ENCODE peak calls at places on chromosomes 5 and 9, in six cellular contexts. R, E, A, P, X and W are unnamed samples.

GRCh38 chr5:1727571-1727970 is 72.1 kb downstream of the MRPL36 start:
- DNase-seq in R (no peak), E (no peak), A (peak; percentile 70), P (no peak), X (no peak), W (no peak)

GRCh38 chr5:122126711-122127385 is 2.5 kb upstream of the ZNF474 start:
- DNase-seq in R (no peak), E (no peak), A (no peak), P (no peak), X (peak; percentile 18), W (no peak)

GRCh38 chr9:3916420-3916819 is 383.4 kb downstream of the GLIS3 start:
- DNase-seq in R (no peak), E (no peak), A (no peak), P (no peak), X (no peak), W (no peak)

GRCh38 chr5:3322642-3323041 is 273.0 kb upstream of the IRX1 start:
- DNase-seq in R (no peak), E (no peak), A (no peak), P (no peak), X (no peak), W (no peak)

GRCh38 chr9:89445135-89445797 is 52.6 kb downstream of the SEMA4D start:
- DNase-seq in R (no peak), E (no peak), A (no peak), P (no peak), X (no peak), W (no peak)

GRCh38 chr9:93450817-93451761 is at the start of gene FAM120A:
- DNase-seq in R (peak; percentile 79), E (no peak), A (peak; percentile 83), P (peak; percentile 52), X (peak; percentile 80), W (peak; percentile 36)

GRCh38 chr5:32225445-32225844 is 51.3 kb upstream of the GOLPH3 start:
- DNase-seq in R (no peak), E (no peak), A (no peak), P (no peak), X (peak; percentile 35), W (peak; percentile 60)

GRCh38 chr9:91034521-91034920 is 232.9 kb downstream of the SYK start:
- DNase-seq in R (peak; percentile 20), E (no peak), A (no peak), P (no peak), X (no peak), W (no peak)

GRCh38 chr5:128144491-128144890 is 60.9 kb downstream of the SLC12A2 start:
- DNase-seq in R (no peak), E (no peak), A (no peak), P (no peak), X (no peak), W (no peak)

GRCh38 chr5:37272564-37272963 is 23.4 kb upstream of the CPLANE1 start:
- DNase-seq in R (peak; percentile 30), E (no peak), A (no peak), P (peak; percentile 41), X (no peak), W (no peak)

GRCh38 chr9:35882265-35882848 is 12.2 kb upstream of the OR13J1 start:
- DNase-seq in R (peak; percentile 90), E (peak; percentile 20), A (peak; percentile 93), P (peak; percentile 87), X (peak; percentile 86), W (peak; percentile 76)

GRCh38 chr5:72452515-72453259 is 54.5 kb downstream of the ZNF366 start:
- DNase-seq in R (peak; percentile 54), E (no peak), A (peak; percentile 83), P (peak; percentile 79), X (peak; percentile 66), W (peak; percentile 52)

GRCh38 chr5:138186002-138186447 is 7.1 kb downstream of the KIF20A start:
- DNase-seq in R (no peak), E (peak; percentile 71), A (no peak), P (no peak), X (no peak), W (no peak)

GRCh38 chr9:127970401-127971313 is 10.1 kb downstream of the EEIG1 start:
- DNase-seq in R (peak; percentile 57), E (peak; percentile 95), A (no peak), P (no peak), X (peak; percentile 24), W (no peak)

GRCh38 chr9:2559212-2560152 is 62.1 kb upstream of the VLDLR start:
- DNase-seq in R (peak; percentile 43), E (no peak), A (no peak), P (peak; percentile 28), X (peak; percentile 81), W (peak; percentile 35)

GRCh38 chr9:96186601-96187011 is 115.4 kb downstream of the HSD17B3 start:
- DNase-seq in R (peak; percentile 75), E (no peak), A (peak; percentile 77), P (no peak), X (peak; percentile 33), W (no peak)

GRCh38 chr9:118644066-118644465 is 725.2 kb downstream of the BRINP1 start:
- DNase-seq in R (no peak), E (no peak), A (no peak), P (no peak), X (no peak), W (no peak)

DNA sequence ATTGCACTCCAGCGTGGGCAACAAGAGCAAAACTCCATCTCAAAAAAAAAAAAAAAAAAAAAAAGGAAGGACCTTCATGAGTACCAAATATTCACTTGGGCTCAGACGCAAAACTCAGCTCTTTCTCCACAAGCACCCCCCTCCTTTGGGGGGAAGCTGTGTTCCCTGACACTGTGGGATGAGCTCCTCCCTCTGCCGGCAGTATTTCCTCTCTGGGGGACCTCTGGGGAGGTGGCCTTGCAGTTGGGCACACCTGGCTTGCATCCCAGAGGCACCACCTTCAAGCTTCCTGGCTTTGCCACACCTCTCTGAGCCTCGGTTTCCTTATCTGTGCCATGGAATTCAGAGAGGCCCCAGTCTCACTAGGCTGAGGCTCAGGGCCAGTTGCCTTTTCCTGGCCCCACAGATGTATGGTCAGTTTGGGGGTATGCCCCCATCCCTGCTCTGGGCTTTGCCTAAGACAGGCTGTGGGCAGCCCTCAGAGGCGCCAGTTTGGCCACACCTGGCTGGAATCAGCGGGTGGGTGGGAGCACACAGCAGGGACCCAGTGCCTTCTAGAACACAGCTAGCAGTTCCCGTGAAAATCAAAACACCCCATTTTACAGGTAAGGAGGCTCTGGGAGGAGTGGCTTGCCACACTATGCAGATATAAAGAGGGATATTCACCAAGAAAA is 157.5 kb upstream of the IER5L start:
- DNase-seq in R (no peak), E (no peak), A (no peak), P (no peak), X (no peak), W (no peak)
- TF ChIP-seq EP300 in R (no peak), E (no peak), A (no peak), P (no peak), X (no peak), W (no peak)

GRCh38 chr9:82466616-82467251 is 478.2 kb downstream of the SPATA31D1 start:
- DNase-seq in R (no peak), E (no peak), A (no peak), P (no peak), X (no peak), W (no peak)
- H3K4me3 ChIP-seq in R (no peak overlapping the region), E (no peak overlapping the region), A (no peak overlapping the region), P (no peak overlapping the region), X (no peak overlapping the region), W (no peak overlapping the region)

GRCh38 chr5:132098151-132098594 is 24.6 kb downstream of the CSF2 start:
- DNase-seq in R (no peak), E (peak; percentile 21), A (no peak), P (no peak), X (no peak), W (no peak)
- TF ChIP-seq EP300 in R (no peak), E (no peak), A (no peak), P (no peak), X (no peak), W (no peak)

GRCh38 chr5:5021436-5021835 is 118.7 kb upstream of the ADAMTS16 start:
- DNase-seq in R (no peak), E (no peak), A (no peak), P (no peak), X (no peak), W (no peak)

GRCh38 chr5:5025774-5026406 is 114.2 kb upstream of the ADAMTS16 start:
- DNase-seq in R (no peak), E (no peak), A (no peak), P (no peak), X (no peak), W (no peak)

GRCh38 chr5:5026407-5026780 is 113.7 kb upstream of the ADAMTS16 start:
- DNase-seq in R (no peak), E (no peak), A (no peak), P (no peak), X (no peak), W (no peak)

GRCh38 chr5:5025098-5025773 is 114.9 kb upstream of the ADAMTS16 start:
- DNase-seq in R (no peak), E (no peak), A (no peak), P (no peak), X (no peak), W (no peak)
- H3K4me3 ChIP-seq in R (no peak overlapping the region), E (no peak overlapping the region), A (no peak overlapping the region), P (peak overlapping the region; percentile 34), X (no peak overlapping the region), W (no peak overlapping the region)

GRCh38 chr9:37337301-37337905 is 85.1 kb upstream of the GRHPR start:
- DNase-seq in R (no peak), E (no peak), A (no peak), P (no peak), X (no peak), W (no peak)

GRCh38 chr9:37338218-37338617 is 84.3 kb upstream of the GRHPR start:
- DNase-seq in R (no peak), E (no peak), A (no peak), P (no peak), X (no peak), W (no peak)

GRCh38 chr9:37335238-37335637 is 87.3 kb upstream of the GRHPR start:
- DNase-seq in R (no peak), E (no peak), A (no peak), P (no peak), X (no peak), W (no peak)

GRCh38 chr9:37333288-37333687 is 89.2 kb upstream of the GRHPR start:
- DNase-seq in R (no peak), E (no peak), A (no peak), P (no peak), X (no peak), W (no peak)

GRCh38 chr9:37336150-37336549 is 86.3 kb upstream of the GRHPR start:
- DNase-seq in R (no peak), E (no peak), A (no peak), P (no peak), X (no peak), W (no peak)
- TF ChIP-seq EP300 in R (no peak), E (no peak), A (no peak), P (no peak), X (no peak), W (no peak)

DNA sequence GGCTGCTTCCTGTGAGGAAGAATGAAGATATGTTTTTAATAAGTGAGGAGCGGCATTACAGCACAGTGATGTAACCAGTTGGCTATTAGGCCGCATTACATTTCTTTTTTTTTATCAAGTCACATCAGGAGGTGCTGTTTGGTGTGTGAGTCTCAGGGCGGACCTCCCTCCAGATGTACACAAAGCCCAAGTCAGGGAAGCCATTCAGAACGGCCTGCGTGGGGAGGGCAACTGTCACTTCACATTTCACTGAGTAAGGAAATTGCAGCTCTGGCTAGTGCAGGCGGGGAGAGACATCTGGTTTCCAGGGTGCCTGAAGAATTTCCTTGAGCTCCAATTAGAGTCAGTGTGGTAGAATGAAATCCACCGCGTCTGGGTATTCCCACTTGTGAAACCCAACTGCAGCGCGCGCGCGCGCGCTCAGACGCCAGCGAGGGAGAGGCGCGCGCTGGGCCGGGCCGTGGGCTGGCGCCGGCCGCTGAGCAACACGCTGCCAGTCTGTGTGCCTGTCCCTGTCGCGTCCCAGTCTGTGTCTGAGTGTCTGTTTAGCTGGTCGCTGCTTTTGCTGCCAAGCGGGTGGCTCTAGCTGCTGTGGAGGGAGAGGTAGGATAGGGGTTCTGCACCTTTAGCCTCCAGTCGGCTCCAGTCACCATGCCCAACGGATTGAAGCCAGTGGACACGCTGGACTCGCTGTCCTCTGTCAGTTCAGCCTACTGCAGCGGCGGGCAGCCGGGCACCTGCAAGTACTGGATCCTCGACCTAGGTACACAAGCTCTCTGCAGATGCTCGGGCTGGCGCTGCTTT is 140.8 kb upstream of the OTULINL start:
- DNase-seq in R (peak; percentile 32), E (no peak), A (no peak), P (no peak), X (peak; percentile 74), W (peak; percentile 53)
- H3K4me3 ChIP-seq in R (peak overlapping the region; percentile 21), E (no peak overlapping the region), A (peak overlapping the region; percentile 50), P (no peak overlapping the region), X (peak overlapping the region; percentile 27), W (peak overlapping the region; percentile 34)